ENCODE peak calls at places on chromosomes 5 and 9, in ten cellular contexts. A is Caco-2, G is cardiac fibroblast, V is glutamatergic neuron, N is body of pancreas, L is Calu3, U is colonic mucosa, C is GM10248, F is left ventricle myocardium inferior, Z is HepG2. K is an unnamed sample.

GRCh38 chr9:16133032-16133431 is 580.2 kb downstream of the CCDC171 start:
- DNase-seq in N (no peak), Z (no peak), G (no peak), L (no peak), U (no peak), C (no peak), V (no peak), F (no peak), A (no peak), K (no peak)

GRCh38 chr5:128081111-128081865 is 2.3 kb upstream of the SLC12A2 start:
- DNase-seq in A (peak), U (no peak), Z (no peak), L (no peak), N (no peak), G (peak), V (no peak), F (no peak), C (no peak), K (no peak)

GRCh38 chr5:133404724-133405123 is 207.6 kb downstream of the FSTL4 start:
- DNase-seq in L (no peak), N (no peak), G (no peak), Z (no peak), U (no peak), F (no peak), C (no peak), V (no peak), A (no peak), K (no peak)

GRCh38 chr5:8829322-8830029 is 716.4 kb downstream of the SEMA5A start:
- DNase-seq in N (peak), V (no peak), U (no peak), G (peak), A (peak), L (peak), F (no peak), Z (no peak), C (no peak), K (no peak)

GRCh38 chr5:38060354-38060753 is 198.0 kb upstream of the EGFLAM start:
- DNase-seq in V (no peak), G (peak), F (no peak), L (peak), N (no peak), Z (peak), U (no peak), C (no peak), A (peak), K (no peak)

GRCh38 chr5:37043693-37044092 is 167.1 kb downstream of the NIPBL start:
- DNase-seq in C (no peak), N (no peak), V (no peak), L (no peak), G (peak), Z (peak), U (no peak), A (peak), F (no peak), K (no peak)

GRCh38 chr9:38380872-38381534 is 11.5 kb upstream of the ALDH1B1 start:
- DNase-seq in V (no peak), Z (peak), A (peak), C (no peak), G (no peak), F (no peak), U (no peak), L (peak), N (peak), K (no peak)

GRCh38 chr5:126918624-126918957 is 111.8 kb downstream of the MARCHF3 start:
- DNase-seq in F (no peak), C (no peak), Z (no peak), L (no peak), N (no peak), G (no peak), V (no peak), U (no peak), A (no peak), K (no peak)

GRCh38 chr5:71529682-71530081 is 57.5 kb upstream of the MCCC2 start:
- DNase-seq in C (no peak), Z (no peak), A (no peak), G (no peak), L (no peak), U (no peak), V (no peak), F (no peak), N (no peak), K (no peak)

GRCh38 chr9:108991479-108991878 is 21.8 kb downstream of the CTNNAL1 start:
- DNase-seq in G (peak), Z (no peak), C (no peak), U (no peak), F (no peak), V (no peak), A (no peak), N (peak), L (no peak), K (no peak)

GRCh38 chr9:135670721-135671590 is 7.8 kb downstream of the LCN9 start:
- DNase-seq in Z (no peak), G (no peak), U (no peak), L (no peak), V (no peak), A (no peak), N (no peak), F (no peak), C (no peak), K (no peak)

GRCh38 chr5:20556364-20556763 is 568.4 kb upstream of the CDH18 start:
- DNase-seq in A (no peak), Z (no peak), N (no peak), C (no peak), U (no peak), V (no peak), G (peak), L (no peak), F (no peak), K (no peak)

GRCh38 chr9:38700695-38701094 is 19.2 kb downstream of the FAM240B start:
- DNase-seq in N (no peak), G (peak), C (no peak), F (no peak), A (no peak), U (no peak), V (no peak), Z (no peak), L (peak), K (no peak)

GRCh38 chr9:88767504-88767790 is 223.8 kb upstream of the S1PR3 start:
- DNase-seq in A (no peak), U (no peak), L (no peak), V (no peak), F (no peak), G (no peak), C (no peak), Z (no peak), N (no peak), K (no peak)

GRCh38 chr5:1416856-1417469 is 28.3 kb downstream of the SLC6A3 start:
- DNase-seq in C (no peak), V (no peak), F (peak), A (no peak), U (no peak), Z (no peak), N (no peak), G (no peak), L (no peak), K (no peak)

GRCh38 chr9:2023532-2023931 is 8.4 kb downstream of the SMARCA2 start:
- DNase-seq in V (no peak), F (no peak), A (no peak), Z (no peak), N (no peak), G (no peak), C (no peak), U (no peak), L (no peak), K (no peak)

GRCh38 chr5:175796536-175797499 is 74.6 kb upstream of the CPLX2 start:
- DNase-seq in C (peak), G (peak), N (peak), A (peak), V (peak), U (peak), L (peak), F (peak), Z (peak), K (peak)

GRCh38 chr9:129679537-129679936 is 14.1 kb downstream of the PRRX2 start:
- DNase-seq in V (no peak), G (no peak), F (no peak), N (no peak), A (no peak), U (no peak), C (no peak), Z (no peak), L (no peak), K (no peak)

GRCh38 chr5:123528059-123528458 is 16.1 kb downstream of the CSNK1G3 start:
- DNase-seq in N (no peak), C (no peak), G (no peak), Z (no peak), F (no peak), U (no peak), A (no peak), L (no peak), V (no peak), K (no peak)

GRCh38 chr9:5510991-5511390 is 660 bp downstream of the PDCD1LG2 start:
- DNase-seq in G (no peak), A (no peak), N (no peak), Z (no peak), V (no peak), F (no peak), U (no peak), L (no peak), C (no peak), K (no peak)

GRCh38 chr9:88852794-88853193 is 138.5 kb upstream of the S1PR3 start:
- DNase-seq in F (peak), L (no peak), C (no peak), U (no peak), Z (no peak), G (peak), V (no peak), A (peak), N (peak), K (peak)

GRCh38 chr5:35438786-35439185 is 178.9 kb upstream of the SPEF2 start:
- DNase-seq in L (no peak), A (no peak), Z (no peak), U (no peak), N (no peak), F (no peak), G (no peak), V (no peak), C (no peak), K (no peak)

GRCh38 chr5:134545070-134545868 is 19.8 kb downstream of the JADE2 start:
- DNase-seq in Z (no peak), G (peak), N (no peak), F (peak), C (no peak), A (no peak), V (no peak), U (peak), L (no peak), K (no peak)

GRCh38 chr5:38479315-38479904 is 77.0 kb downstream of the LIFR start:
- DNase-seq in C (no peak), A (peak), N (no peak), F (no peak), U (no peak), L (no peak), G (no peak), Z (no peak), V (no peak), K (no peak)

GRCh38 chr5:141223112-141223783 is at the start of gene PCDHB14:
- DNase-seq in F (no peak), U (no peak), C (no peak), Z (peak), L (peak), G (peak), V (no peak), A (peak), N (peak), K (no peak)

GRCh38 chr9:114153761-114154596 is 1.4 kb upstream of the COL27A1 start:
- DNase-seq in N (peak), F (no peak), V (no peak), Z (peak), U (no peak), G (peak), L (peak), C (no peak), A (peak), K (no peak)

GRCh38 chr5:178356459-178356872 is 123.9 kb upstream of the PHYKPL start:
- DNase-seq in L (peak), C (no peak), A (no peak), Z (no peak), G (no peak), F (peak), N (no peak), U (no peak), V (peak), K (peak)

GRCh38 chr5:8906303-8906967 is 639.4 kb downstream of the SEMA5A start:
- DNase-seq in A (no peak), L (peak), G (no peak), N (no peak), U (no peak), V (no peak), Z (no peak), F (no peak), C (no peak), K (no peak)

GRCh38 chr5:10222326-10222725 is 27.4 kb downstream of the ATPSCKMT start:
- DNase-seq in G (no peak), U (no peak), L (no peak), N (no peak), V (no peak), C (no peak), A (no peak), Z (no peak), F (no peak), K (no peak)

GRCh38 chr9:18994263-18994916 is 38.6 kb downstream of the SAXO1 start:
- DNase-seq in Z (no peak), N (no peak), G (no peak), V (no peak), C (no peak), U (no peak), A (peak), L (no peak), F (no peak), K (no peak)

GRCh38 chr9:78383130-78383529 is 86.2 kb downstream of the PSAT1 start:
- DNase-seq in Z (no peak), V (no peak), U (no peak), A (no peak), F (no peak), L (no peak), N (no peak), C (no peak), G (peak), K (no peak)
- TF ChIP-seq CTCF in Z (no peak), V (no peak), U (no peak), A (no peak), F (no peak), L (no peak), N (no peak), C (no peak), G (no peak), K (no peak)

DNA sequence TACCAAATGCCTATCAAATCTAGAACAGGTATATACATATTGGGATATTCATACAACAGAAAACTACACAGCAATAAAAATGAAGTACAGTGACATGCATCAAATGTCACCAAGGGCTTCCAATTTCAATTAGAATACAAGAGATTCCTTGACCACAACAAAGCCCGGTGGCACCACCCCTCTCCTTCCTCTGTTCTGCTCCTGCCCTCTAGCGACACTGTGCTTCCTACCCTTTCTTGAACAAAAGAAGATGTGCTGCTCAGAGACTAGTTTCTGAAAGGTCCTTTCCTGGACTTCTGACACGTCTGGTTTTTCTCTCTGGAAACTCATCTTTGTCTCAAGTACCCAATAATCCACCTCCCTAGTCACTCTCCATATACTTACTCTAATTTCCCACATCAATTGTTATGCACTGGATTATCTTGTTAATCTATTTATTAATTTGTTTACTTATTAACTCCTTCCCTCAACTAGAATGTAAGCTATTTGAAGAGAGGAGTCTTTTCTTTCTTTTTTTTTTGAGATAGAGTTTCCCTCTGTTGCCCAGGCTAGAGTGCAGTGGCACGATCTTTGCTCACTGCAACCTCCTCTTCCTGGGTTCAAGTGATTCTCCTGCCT is 70.4 kb upstream of the CTSV start:
- DNase-seq in C (peak), L (peak), V (peak), N (peak), Z (peak), A (peak), U (peak), F (no peak), G (peak), K (no peak)
- TF ChIP-seq CTCF in C (peak), L (peak), V (no peak), N (peak), Z (peak), A (peak), U (peak), F (peak), G (peak), K (peak)

DNA sequence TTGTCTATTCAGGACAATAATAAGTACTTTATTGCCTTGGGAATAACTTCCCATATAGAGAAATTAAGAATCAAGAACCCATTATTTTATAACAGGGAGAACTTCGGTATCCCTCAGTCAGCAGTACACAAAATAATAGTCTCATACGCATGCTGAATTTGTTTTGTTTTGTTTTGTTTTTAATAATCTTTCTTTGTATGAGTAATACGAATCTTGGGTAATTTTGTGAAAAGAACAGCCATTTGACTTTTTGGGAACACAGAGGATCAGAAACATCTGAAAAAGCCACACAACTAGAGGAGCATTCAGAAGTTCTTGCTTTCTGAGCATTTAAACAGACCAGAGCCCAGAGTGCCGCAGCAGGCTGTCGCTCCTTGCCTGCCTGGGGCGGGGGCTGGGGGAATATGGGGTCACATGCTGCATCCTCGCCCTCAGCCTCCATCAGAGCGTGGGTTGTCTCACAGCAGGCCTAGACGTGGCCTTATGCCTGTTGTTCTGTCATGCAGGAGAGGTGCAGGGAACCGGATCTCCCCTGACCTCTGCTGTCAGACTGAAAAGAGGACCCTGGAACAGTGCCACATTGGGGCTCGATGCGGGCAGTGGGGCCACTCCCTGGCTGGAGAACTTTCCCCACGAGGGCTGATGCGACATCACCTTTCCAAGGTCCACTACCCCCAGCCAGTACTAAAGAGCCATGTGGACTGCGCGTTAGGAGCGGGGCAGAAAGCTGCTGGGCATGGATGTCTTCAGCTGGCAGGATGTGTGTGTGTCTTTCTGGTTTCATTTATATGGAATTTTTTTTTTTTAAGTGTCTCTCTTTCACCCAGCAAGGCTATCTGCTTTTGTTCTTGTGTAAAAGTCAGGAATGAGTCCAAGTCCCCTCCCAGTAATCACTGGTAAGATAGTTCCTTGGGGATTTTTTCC is 133.4 kb upstream of the OTULINL start:
- DNase-seq in F (peak), N (peak), G (peak), A (no peak), V (peak), U (peak), L (no peak), Z (no peak), C (peak), K (no peak)
- TF ChIP-seq CTCF in F (no peak), N (no peak), G (no peak), A (no peak), V (no peak), U (no peak), L (no peak), Z (no peak), C (no peak), K (no peak)

DNA sequence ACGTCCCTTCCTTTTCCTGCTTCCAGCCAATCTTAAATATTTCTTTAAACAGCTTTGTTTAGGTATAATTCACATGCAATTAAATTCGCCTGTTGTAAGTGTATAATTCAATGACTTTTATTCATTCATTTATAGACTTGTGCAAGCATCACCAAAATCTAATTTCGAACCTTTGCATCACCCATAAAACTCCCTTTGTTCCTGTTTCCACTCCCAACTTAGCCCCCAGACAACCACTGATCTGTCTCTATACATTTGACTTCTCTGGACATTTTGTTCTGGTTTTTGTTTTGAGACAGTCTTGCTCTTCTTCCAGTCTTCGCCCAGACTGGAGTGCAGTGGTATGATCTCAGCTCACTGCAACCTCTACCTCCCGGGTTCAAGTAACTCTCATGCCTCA is 71.5 kb downstream of the NR6A1 start:
- DNase-seq in V (no peak), L (no peak), A (no peak), F (no peak), U (no peak), C (no peak), N (no peak), G (no peak), Z (no peak), K (no peak)
- TF ChIP-seq CTCF in V (no peak), L (no peak), A (no peak), F (no peak), U (no peak), C (no peak), N (no peak), G (no peak), Z (no peak), K (no peak)

DNA sequence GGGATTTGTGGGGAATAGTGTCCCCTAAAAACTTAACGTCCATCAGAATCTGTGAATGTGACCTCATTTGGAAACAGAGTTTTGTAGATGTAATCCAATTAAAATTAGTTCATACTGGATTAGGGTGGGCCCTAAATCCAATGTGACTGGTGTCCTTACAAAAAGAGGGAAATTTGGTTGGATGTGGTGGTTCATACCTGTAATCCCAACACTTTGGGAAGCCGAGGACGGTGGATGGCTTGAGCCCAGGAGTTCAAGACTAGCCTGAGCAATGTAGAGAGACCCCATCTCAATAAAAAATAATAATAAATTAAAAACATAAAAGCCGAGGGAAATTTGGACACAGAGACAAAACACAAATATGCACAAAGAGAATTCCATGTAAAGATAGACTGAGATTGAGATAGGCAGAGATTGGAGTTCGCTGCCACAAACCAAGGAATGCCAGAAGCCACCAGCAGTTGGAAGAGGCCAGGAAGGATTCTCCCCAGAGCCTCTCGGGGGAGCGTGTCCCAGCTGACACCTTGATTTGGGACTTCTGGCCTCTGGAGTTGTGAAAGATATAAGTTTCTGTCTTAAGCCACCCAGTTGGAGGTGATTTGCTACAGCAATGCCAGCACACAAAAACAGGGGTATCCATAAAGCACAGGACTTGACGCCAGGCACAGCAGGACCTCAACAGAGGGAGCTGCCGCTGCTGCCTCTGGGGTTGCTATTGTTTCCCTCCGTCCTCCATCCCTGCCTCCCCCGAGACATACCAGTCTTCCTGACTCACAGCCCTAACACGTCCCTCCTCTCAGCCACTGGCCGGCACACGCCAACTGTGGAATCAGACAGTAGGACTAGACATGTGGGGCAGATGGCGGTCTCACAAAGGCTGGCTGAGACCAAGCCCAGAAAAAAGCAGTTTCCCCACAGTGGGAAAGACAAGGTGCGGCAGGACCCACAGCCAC is 73.8 kb upstream of the IL17B start:
- DNase-seq in G (peak), Z (peak), V (no peak), L (peak), A (no peak), F (peak), C (no peak), U (peak), N (peak), K (no peak)
- TF ChIP-seq CTCF in G (peak), Z (peak), V (no peak), L (no peak), A (no peak), F (no peak), C (no peak), U (no peak), N (no peak), K (no peak)

GRCh38 chr5:79075646-79076426 is 6.3 kb downstream of the BHMT2 start:
- DNase-seq in G (no peak), V (no peak), N (no peak), Z (no peak), C (no peak), L (no peak), U (no peak), A (no peak), F (peak), K (no peak)
- TF ChIP-seq CTCF in G (no peak), V (no peak), N (no peak), Z (no peak), C (no peak), L (no peak), U (no peak), A (no peak), F (no peak), K (no peak)